ENCODE peak calls at places on chromosomes 6 and 20, in four cellular contexts. One of them, this sample, is unnamed.
A peak's percentile ranks its signal among the peaks of the same experiment; 100 is the strongest.

GRCh38 chr6:154861825-154862224 is 128.6 kb downstream of the SCAF8 start:
- DNase-seq in right atrium auricular region: no peak
- DNase-seq in transverse colon: no peak
- DNase-seq in GM12878: no peak
- DNase-seq in this sample: no peak

GRCh38 chr20:60063739-60064138 is 105.5 kb downstream of the CDH26 start:
- DNase-seq in right atrium auricular region: no peak
- DNase-seq in transverse colon: no peak
- DNase-seq in GM12878: no peak
- DNase-seq in this sample: no peak

GRCh38 chr6:53728570-53729194 is 63.1 kb upstream of the KLHL31 start:
- DNase-seq in right atrium auricular region: no peak
- DNase-seq in transverse colon: peak; percentile 58
- DNase-seq in GM12878: no peak
- DNase-seq in this sample: no peak

GRCh38 chr6:168078199-168078942 is 641 bp downstream of the FRMD1 start:
- DNase-seq in right atrium auricular region: no peak
- DNase-seq in transverse colon: peak; percentile 39
- DNase-seq in GM12878: no peak
- DNase-seq in this sample: no peak

GRCh38 chr6:130560231-130560630 is 194.4 kb downstream of the TMEM200A start:
- DNase-seq in right atrium auricular region: no peak
- DNase-seq in transverse colon: no peak
- DNase-seq in GM12878: no peak
- DNase-seq in this sample: no peak

GRCh38 chr20:53177687-53178086 is 205.5 kb downstream of the TSHZ2 start:
- DNase-seq in right atrium auricular region: no peak
- DNase-seq in transverse colon: no peak
- DNase-seq in GM12878: no peak
- DNase-seq in this sample: no peak

GRCh38 chr20:47927385-47927851 is 142.1 kb upstream of the SULF2 start:
- DNase-seq in right atrium auricular region: no peak
- DNase-seq in transverse colon: no peak
- DNase-seq in GM12878: no peak
- DNase-seq in this sample: no peak

GRCh38 chr6:161141173-161141572 is 132.7 kb downstream of the AGPAT4 start:
- DNase-seq in right atrium auricular region: peak; percentile 52
- DNase-seq in transverse colon: no peak
- DNase-seq in GM12878: no peak
- DNase-seq in this sample: no peak

GRCh38 chr20:50629675-50630055 is 61.7 kb downstream of the RIPOR3 start:
- DNase-seq in right atrium auricular region: no peak
- DNase-seq in transverse colon: no peak
- DNase-seq in GM12878: no peak
- DNase-seq in this sample: no peak

GRCh38 chr6:47135772-47136171 is 93.6 kb upstream of the ADGRF1 start:
- DNase-seq in right atrium auricular region: no peak
- DNase-seq in transverse colon: no peak
- DNase-seq in GM12878: no peak
- DNase-seq in this sample: no peak

GRCh38 chr6:165159459-165159858 is 149.9 kb downstream of the C6orf118 start:
- DNase-seq in right atrium auricular region: no peak
- DNase-seq in transverse colon: no peak
- DNase-seq in GM12878: no peak
- DNase-seq in this sample: no peak

GRCh38 chr6:19301980-19302379 is 535.2 kb upstream of the ID4 start:
- DNase-seq in right atrium auricular region: no peak
- DNase-seq in transverse colon: no peak
- DNase-seq in GM12878: no peak
- DNase-seq in this sample: no peak

GRCh38 chr6:136012198-136012884 is 160.8 kb downstream of the PDE7B start:
- DNase-seq in right atrium auricular region: no peak
- DNase-seq in transverse colon: no peak
- DNase-seq in GM12878: no peak
- DNase-seq in this sample: no peak

GRCh38 chr20:58020656-58021454 is 207.6 kb downstream of the ANKRD60 start:
- DNase-seq in right atrium auricular region: no peak
- DNase-seq in transverse colon: no peak
- DNase-seq in GM12878: no peak
- DNase-seq in this sample: peak; percentile 64

GRCh38 chr6:129320892-129321291 is 389.1 kb downstream of the ARHGAP18 start:
- DNase-seq in right atrium auricular region: no peak
- DNase-seq in transverse colon: no peak
- DNase-seq in GM12878: no peak
- DNase-seq in this sample: no peak

GRCh38 chr6:144119376-144119775 is 24.0 kb upstream of the SF3B5 start:
- DNase-seq in right atrium auricular region: no peak
- DNase-seq in transverse colon: no peak
- DNase-seq in GM12878: no peak
- DNase-seq in this sample: no peak

GRCh38 chr20:59850018-59850641 is 83.3 kb downstream of the SYCP2 start:
- DNase-seq in right atrium auricular region: no peak
- DNase-seq in transverse colon: no peak
- DNase-seq in GM12878: peak; percentile 9
- DNase-seq in this sample: no peak

GRCh38 chr20:58127731-58128130 is 100.7 kb downstream of the ANKRD60 start:
- DNase-seq in right atrium auricular region: peak; percentile 54
- DNase-seq in transverse colon: no peak
- DNase-seq in GM12878: no peak
- DNase-seq in this sample: peak; percentile 40

GRCh38 chr6:7129784-7130569 is 22.2 kb downstream of the RREB1 start:
- DNase-seq in right atrium auricular region: peak; percentile 77
- DNase-seq in transverse colon: peak; percentile 43
- DNase-seq in GM12878: no peak
- DNase-seq in this sample: no peak

GRCh38 chr6:1313755-1314503 is 2.0 kb downstream of the FOXQ1 start:
- DNase-seq in right atrium auricular region: no peak
- DNase-seq in transverse colon: peak; percentile 63
- DNase-seq in GM12878: no peak
- DNase-seq in this sample: no peak

GRCh38 chr6:101000334-101000733 is 119.2 kb upstream of the ASCC3 start:
- DNase-seq in right atrium auricular region: no peak
- DNase-seq in transverse colon: no peak
- DNase-seq in GM12878: no peak
- DNase-seq in this sample: no peak

GRCh38 chr20:9225879-9226278 is 157.0 kb downstream of the PLCB4 start:
- DNase-seq in right atrium auricular region: no peak
- DNase-seq in transverse colon: no peak
- DNase-seq in GM12878: no peak
- DNase-seq in this sample: no peak

GRCh38 chr20:1045860-1046418 is 43.8 kb upstream of the RSPO4 start:
- DNase-seq in right atrium auricular region: no peak
- DNase-seq in transverse colon: no peak
- DNase-seq in GM12878: no peak
- DNase-seq in this sample: no peak

GRCh38 chr6:23224540-23224939 is 655.2 kb downstream of the HDGFL1 start:
- DNase-seq in right atrium auricular region: no peak
- DNase-seq in transverse colon: no peak
- DNase-seq in GM12878: no peak
- DNase-seq in this sample: no peak

GRCh38 chr6:99285881-99286280 is 63.6 kb downstream of the FAXC start:
- DNase-seq in right atrium auricular region: no peak
- DNase-seq in transverse colon: no peak
- DNase-seq in GM12878: no peak
- DNase-seq in this sample: no peak

GRCh38 chr6:165049362-165049761 is 260.0 kb downstream of the C6orf118 start:
- DNase-seq in right atrium auricular region: no peak
- DNase-seq in transverse colon: no peak
- DNase-seq in GM12878: no peak
- DNase-seq in this sample: no peak

GRCh38 chr6:11593096-11593495 is 55.5 kb downstream of the TMEM170B start:
- DNase-seq in right atrium auricular region: peak; percentile 23
- DNase-seq in transverse colon: no peak
- DNase-seq in GM12878: no peak
- DNase-seq in this sample: no peak

GRCh38 chr6:11398451-11399326 is 138.9 kb upstream of the TMEM170B start:
- DNase-seq in right atrium auricular region: no peak
- DNase-seq in transverse colon: no peak
- DNase-seq in GM12878: no peak
- DNase-seq in this sample: no peak

GRCh38 chr6:134454794-134455193 is 136.9 kb upstream of the SGK1 start:
- DNase-seq in right atrium auricular region: no peak
- DNase-seq in transverse colon: no peak
- DNase-seq in GM12878: no peak
- DNase-seq in this sample: no peak

GRCh38 chr20:39812116-39812515 is 850.0 kb downstream of the DHX35 start:
- DNase-seq in right atrium auricular region: no peak
- DNase-seq in transverse colon: no peak
- DNase-seq in GM12878: no peak
- DNase-seq in this sample: no peak

GRCh38 chr6:17390276-17390675 is 3.1 kb upstream of the CAP2 start:
- DNase-seq in right atrium auricular region: no peak
- DNase-seq in transverse colon: no peak
- DNase-seq in GM12878: no peak
- DNase-seq in this sample: no peak

GRCh38 chr6:43702147-43702521 is 14.5 kb upstream of the MRPS18A start:
- DNase-seq in right atrium auricular region: no peak
- DNase-seq in transverse colon: no peak
- DNase-seq in GM12878: no peak
- DNase-seq in this sample: no peak

GRCh38 chr6:146355521-146356100 is 188.0 kb upstream of the RAB32 start:
- DNase-seq in right atrium auricular region: no peak
- DNase-seq in transverse colon: no peak
- DNase-seq in GM12878: no peak
- DNase-seq in this sample: no peak
- H3K27ac ChIP-seq in right atrium auricular region: no peak overlapping the region
- H3K27ac ChIP-seq in transverse colon: no peak overlapping the region
- H3K27ac ChIP-seq in GM12878: no peak overlapping the region
- H3K27ac ChIP-seq in this sample: no peak overlapping the region

GRCh38 chr6:42221546-42221945 is 3.9 kb upstream of the MRPS10 start:
- DNase-seq in right atrium auricular region: no peak
- DNase-seq in transverse colon: no peak
- DNase-seq in GM12878: no peak
- DNase-seq in this sample: no peak
- H3K27ac ChIP-seq in right atrium auricular region: no peak overlapping the region
- H3K27ac ChIP-seq in transverse colon: no peak overlapping the region
- H3K27ac ChIP-seq in GM12878: no peak overlapping the region
- H3K27ac ChIP-seq in this sample: no peak overlapping the region

GRCh38 chr6:3623451-3624267 is 127.9 kb downstream of the PXDC1 start:
- DNase-seq in right atrium auricular region: no peak
- DNase-seq in transverse colon: no peak
- DNase-seq in GM12878: no peak
- DNase-seq in this sample: peak; percentile 41
- H3K27ac ChIP-seq in right atrium auricular region: no peak overlapping the region
- H3K27ac ChIP-seq in transverse colon: no peak overlapping the region
- H3K27ac ChIP-seq in GM12878: no peak overlapping the region
- H3K27ac ChIP-seq in this sample: no peak overlapping the region

GRCh38 chr6:90219168-90219985 is 77.3 kb downstream of the BACH2 start:
- DNase-seq in right atrium auricular region: no peak
- DNase-seq in transverse colon: peak; percentile 20
- DNase-seq in GM12878: no peak
- DNase-seq in this sample: no peak

GRCh38 chr6:90222008-90222407 is 74.6 kb downstream of the BACH2 start:
- DNase-seq in right atrium auricular region: no peak
- DNase-seq in transverse colon: no peak
- DNase-seq in GM12878: no peak
- DNase-seq in this sample: no peak

GRCh38 chr6:90220273-90220672 is 76.4 kb downstream of the BACH2 start:
- DNase-seq in right atrium auricular region: no peak
- DNase-seq in transverse colon: no peak
- DNase-seq in GM12878: no peak
- DNase-seq in this sample: no peak

GRCh38 chr6:90221403-90221802 is 75.2 kb downstream of the BACH2 start:
- DNase-seq in right atrium auricular region: no peak
- DNase-seq in transverse colon: no peak
- DNase-seq in GM12878: no peak
- DNase-seq in this sample: no peak

DNA sequence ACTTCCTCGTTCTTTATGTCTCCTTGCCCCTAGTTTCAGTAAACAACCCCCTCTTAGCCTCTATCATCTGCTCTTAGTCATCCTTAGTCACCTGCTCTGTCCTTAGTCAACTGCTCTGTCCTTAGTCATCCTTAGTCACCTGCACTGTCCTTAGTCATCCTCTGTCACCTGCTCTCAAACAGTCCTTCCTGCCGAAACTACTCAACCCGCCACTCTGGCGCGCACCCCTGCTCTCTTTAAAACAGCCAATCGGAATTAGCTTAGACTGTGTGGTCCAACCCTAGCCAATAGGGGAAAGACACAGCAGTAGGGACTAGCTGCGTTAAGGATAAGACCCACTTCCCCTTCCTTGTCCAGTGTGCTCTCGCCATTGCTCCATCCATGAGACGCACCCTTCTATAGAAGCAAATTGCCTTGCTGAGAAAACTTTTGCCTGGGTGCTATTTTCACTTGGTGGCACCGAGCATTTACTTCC is 73.9 kb downstream of the BACH2 start:
- DNase-seq in right atrium auricular region: no peak
- DNase-seq in transverse colon: no peak
- DNase-seq in GM12878: no peak
- DNase-seq in this sample: no peak
- H3K27ac ChIP-seq in right atrium auricular region: no peak overlapping the region
- H3K27ac ChIP-seq in transverse colon: no peak overlapping the region
- H3K27ac ChIP-seq in GM12878: no peak overlapping the region
- H3K27ac ChIP-seq in this sample: no peak overlapping the region

DNA sequence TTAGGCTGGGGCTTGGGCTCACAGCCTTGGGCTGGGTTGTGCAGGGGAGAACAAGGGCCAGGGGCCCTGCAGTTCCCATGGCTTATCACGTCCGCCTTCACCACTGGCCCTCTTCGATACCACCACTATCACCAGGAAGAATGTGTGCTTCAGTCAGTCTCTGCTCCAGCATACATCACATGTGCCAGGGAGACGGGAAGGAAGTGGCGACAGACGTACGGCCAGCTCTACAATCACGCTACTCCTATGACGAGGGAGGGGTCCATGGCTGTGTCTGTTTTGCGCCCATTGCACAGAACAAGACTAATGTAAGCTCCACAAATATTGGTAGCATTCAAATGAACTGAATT is 72.1 kb downstream of the TRAM2 start:
- DNase-seq in right atrium auricular region: no peak
- DNase-seq in transverse colon: no peak
- DNase-seq in GM12878: no peak
- DNase-seq in this sample: no peak
- H3K27ac ChIP-seq in right atrium auricular region: peak overlapping the region; percentile 86
- H3K27ac ChIP-seq in transverse colon: peak overlapping the region; percentile 63
- H3K27ac ChIP-seq in GM12878: no peak overlapping the region
- H3K27ac ChIP-seq in this sample: peak overlapping the region; percentile 61

DNA sequence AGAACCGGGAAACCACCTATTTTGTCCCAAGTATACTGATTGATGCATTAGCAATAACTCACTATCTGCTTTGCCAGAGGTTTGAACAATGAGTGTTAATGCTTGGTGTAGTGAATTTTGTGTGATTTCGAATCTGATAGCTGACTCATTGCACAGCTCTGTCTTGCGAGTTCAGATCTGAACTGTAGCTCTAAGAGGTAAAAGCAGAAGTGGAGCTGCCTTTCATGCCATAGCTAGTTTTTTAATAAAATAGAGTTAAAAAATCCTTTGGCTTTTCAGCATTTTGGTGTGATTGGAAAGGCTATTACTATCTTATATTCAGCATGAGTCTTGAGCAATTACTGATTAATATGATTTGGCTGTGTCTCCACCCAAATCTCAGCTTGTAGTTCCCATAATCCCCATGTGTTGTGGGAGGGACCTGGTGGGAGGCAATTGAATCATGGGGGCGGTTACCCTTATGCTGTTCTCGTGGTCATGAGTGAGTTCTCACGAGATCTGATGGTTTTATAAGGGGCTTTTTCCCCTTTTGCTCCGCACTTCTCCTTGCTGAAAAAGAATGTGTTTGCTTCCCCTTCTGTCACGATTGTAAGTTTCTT is 21.1 kb downstream of the IGF2R start:
- DNase-seq in right atrium auricular region: no peak
- DNase-seq in transverse colon: no peak
- DNase-seq in GM12878: no peak
- DNase-seq in this sample: no peak
- H3K27ac ChIP-seq in right atrium auricular region: no peak overlapping the region
- H3K27ac ChIP-seq in transverse colon: no peak overlapping the region
- H3K27ac ChIP-seq in GM12878: peak overlapping the region; percentile 45
- H3K27ac ChIP-seq in this sample: no peak overlapping the region